ENCODE peak calls at places on chromosomes 16 and 17, in nine cellular contexts. O is cardiac muscle cell; V is stimulated activated CD4-positive, alpha-beta T cell treated with anti-CD3 and anti-CD28 coated beads, Interleukin-2, amount 100 ng/mL, for 24 hours; B is H9; F is pons; L is bronchial epithelial cell; J is activated naive CD8-positive, alpha-beta T cell treated with anti-CD3 and anti-CD28 coated beads for 36 hours; A is stimulated activated CD8-positive, alpha-beta memory T cell treated with anti-CD3 and anti-CD28 coated beads, Interleukin-12 subunit alpha, Interleukin-12 subunit beta, amount 100 ng/mL, for 4 hours; X is RWPE1. W is an unnamed sample.

GRCh38 chr16:59249049-59249448 is 514.9 kb upstream of the GOT2 start:
- DNase-seq in O (no peak), V (no peak), B (peak), F (no peak), L (no peak), J (no peak), A (no peak), X (no peak), W (no peak)

GRCh38 chr17:40490289-40490853 is 11.1 kb downstream of the TNS4 start:
- DNase-seq in O (peak), V (no peak), B (peak), F (peak), L (peak), J (no peak), A (no peak), X (peak), W (peak)

GRCh38 chr16:29641561-29641960 is 21.5 kb upstream of the SPN start:
- DNase-seq in O (no peak), V (no peak), B (no peak), F (no peak), L (no peak), J (no peak), A (no peak), X (no peak), W (peak)

GRCh38 chr16:4231367-4231766 is 10.5 kb downstream of the SRL start:
- DNase-seq in O (no peak), V (no peak), B (no peak), F (no peak), L (no peak), J (no peak), A (no peak), X (no peak), W (no peak)

GRCh38 chr17:75344664-75345063 is 55.4 kb upstream of the SLC25A19 start:
- DNase-seq in O (no peak), V (peak), B (peak), F (no peak), L (no peak), J (peak), A (peak), X (no peak), W (peak)

GRCh38 chr16:5678371-5678770 is 580.8 kb upstream of the EEF2KMT start:
- DNase-seq in O (no peak), V (no peak), B (peak), F (no peak), L (no peak), J (no peak), A (no peak), X (no peak), W (peak)

GRCh38 chr16:88116121-88116900 is 165.1 kb downstream of the BANP start:
- DNase-seq in O (peak), V (no peak), B (no peak), F (no peak), L (no peak), J (no peak), A (no peak), X (no peak), W (no peak)

GRCh38 chr16:27531186-27531585 is 18.5 kb downstream of the GTF3C1 start:
- DNase-seq in O (no peak), V (no peak), B (no peak), F (no peak), L (no peak), J (no peak), A (no peak), X (no peak), W (no peak)

GRCh38 chr16:65975049-65975708 is 391.3 kb upstream of the CDH5 start:
- DNase-seq in O (peak), V (no peak), B (no peak), F (no peak), L (peak), J (no peak), A (no peak), X (peak), W (peak)

GRCh38 chr17:43612515-43612914 is 49.2 kb downstream of the MEOX1 start:
- DNase-seq in O (no peak), V (no peak), B (no peak), F (no peak), L (no peak), J (no peak), A (no peak), X (no peak), W (no peak)

GRCh38 chr17:79176792-79177601 is 102.4 kb downstream of the ENGASE start:
- DNase-seq in O (no peak), V (no peak), B (no peak), F (no peak), L (no peak), J (no peak), A (no peak), X (no peak), W (no peak)

GRCh38 chr16:2990891-2991290 is 10.6 kb upstream of the PKMYT1 start:
- DNase-seq in O (no peak), V (no peak), B (no peak), F (no peak), L (no peak), J (no peak), A (no peak), X (no peak), W (no peak)

GRCh38 chr17:82297804-82298537 is 19.4 kb downstream of the CD7 start:
- DNase-seq in O (peak), V (peak), B (no peak), F (peak), L (peak), J (peak), A (peak), X (peak), W (peak)

GRCh38 chr17:41415411-41415810 is 9.0 kb downstream of the KRT37 start:
- DNase-seq in O (no peak), V (no peak), B (no peak), F (no peak), L (no peak), J (no peak), A (no peak), X (no peak), W (no peak)